ENCODE peak calls at places on chromosomes 11 and 22, in eight cellular contexts. T, Y, N, E, H, J, Z and V are unnamed samples. For H3K4me1, the result is how much of the 10 kb centered on the place peaks cover.

GRCh38 chr11:1671658-1672057 is 25.3 kb upstream of the KRTAP5-6 start:
- ATAC-seq in Z (no peak), H (no peak), Y (no peak), N (no peak), E (no peak), T (no peak), J (no peak), V (no peak)

GRCh38 chr11:23797624-23798419 is 699.0 kb upstream of the LUZP2 start:
- ATAC-seq in Z (no peak), E (no peak), Y (no peak), J (no peak), H (no peak), T (no peak), N (no peak), V (no peak)

GRCh38 chr11:121257976-121258375 is 34.6 kb upstream of the SC5D start:
- ATAC-seq in T (no peak), E (no peak), H (no peak), Z (no peak), Y (no peak), J (no peak), N (no peak), V (no peak)

GRCh38 chr11:8068605-8069221 is 12.3 kb upstream of the TUB start:
- ATAC-seq in H (no peak), J (peak), N (no peak), E (peak), Z (peak), Y (peak), T (peak), V (peak)

GRCh38 chr22:41696714-41697113 is 2.6 kb upstream of the MEI1 start:
- ATAC-seq in H (no peak), J (peak), Y (no peak), T (peak), Z (peak), N (peak), E (peak), V (no peak)

GRCh38 chr11:95575517-95575916 is 214.1 kb downstream of the FAM76B start:
- ATAC-seq in E (no peak), J (no peak), T (no peak), Y (no peak), N (no peak), Z (no peak), H (no peak), V (no peak)

GRCh38 chr11:45385844-45386243 is 99.7 kb upstream of the SYT13 start:
- ATAC-seq in Z (no peak), H (no peak), N (no peak), J (no peak), T (no peak), E (no peak), Y (no peak), V (no peak)

GRCh38 chr11:1869427-1870325 is 16.8 kb downstream of the LSP1 start:
- ATAC-seq in N (peak), Y (no peak), Z (peak), E (peak), J (no peak), H (peak), T (peak), V (peak)

GRCh38 chr22:20206709-20207215 is 55.9 kb upstream of the CCDC188 start:
- ATAC-seq in E (peak), Y (peak), T (peak), H (peak), Z (no peak), J (peak), N (peak), V (no peak)

GRCh38 chr22:44382461-44383038 is 69.8 kb upstream of the SHISAL1 start:
- ATAC-seq in H (no peak), Y (no peak), N (no peak), E (no peak), J (no peak), Z (peak), T (no peak), V (no peak)

GRCh38 chr11:2531277-2531986 is 86.6 kb downstream of the KCNQ1 start:
- ATAC-seq in J (peak), T (peak), Y (peak), N (peak), H (peak), E (peak), Z (peak), V (peak)

GRCh38 chr22:16917144-16918003 is 90.6 kb downstream of the GAB4 start:
- ATAC-seq in N (peak), Z (peak), E (peak), T (peak), H (peak), J (peak), Y (no peak), V (peak)

GRCh38 chr11:66924272-66924671 is 33.9 kb downstream of the PC start:
- ATAC-seq in E (no peak), T (no peak), J (no peak), H (no peak), Y (no peak), N (no peak), Z (no peak), V (no peak)

GRCh38 chr22:45211435-45211834 is 29.3 kb downstream of the KIAA0930 start:
- ATAC-seq in J (no peak), E (no peak), T (no peak), Y (no peak), H (no peak), Z (no peak), N (no peak), V (no peak)

GRCh38 chr22:50146440-50147228 is 23.9 kb upstream of the PANX2 start:
- ATAC-seq in Z (peak), H (no peak), E (peak), T (peak), N (peak), Y (peak), J (no peak), V (peak)

GRCh38 chr11:44574620-44575287 is 9.3 kb downstream of the CD82 start:
- ATAC-seq in Z (no peak), E (no peak), Y (peak), N (no peak), H (no peak), T (no peak), J (peak), V (peak)

GRCh38 chr11:1827095-1827797 is 7.5 kb upstream of the SYT8 start:
- ATAC-seq in J (no peak), Z (peak), E (no peak), Y (peak), N (peak), T (peak), H (no peak), V (peak)

GRCh38 chr11:128735935-128736610 is 42.2 kb downstream of the FLI1 start:
- ATAC-seq in H (no peak), E (no peak), T (no peak), J (peak), Y (no peak), Z (no peak), N (no peak), V (no peak)

GRCh38 chr11:10641314-10642206 is 52.0 kb downstream of the IRAG1 start:
- ATAC-seq in N (no peak), J (peak), T (no peak), E (peak), Y (peak), H (no peak), Z (no peak), V (no peak)

GRCh38 chr22:20216863-20217499 is 51.1 kb downstream of the RTN4R start:
- ATAC-seq in H (no peak), Z (no peak), J (no peak), Y (peak), T (no peak), N (no peak), E (no peak), V (no peak)

GRCh38 chr22:43164636-43165035 is 13.3 kb downstream of the TSPO start:
- ATAC-seq in J (no peak), H (no peak), Y (no peak), E (no peak), Z (no peak), T (no peak), N (no peak), V (no peak)

GRCh38 chr11:104332110-104332509 is 168.2 kb upstream of the PDGFD start:
- ATAC-seq in E (no peak), H (peak), Y (no peak), J (peak), T (peak), N (no peak), Z (peak), V (no peak)
- TF ChIP-seq CTCF in E (no peak), H (peak), Y (no peak), J (peak), T (peak), N (peak), Z (peak), V (no peak)

DNA sequence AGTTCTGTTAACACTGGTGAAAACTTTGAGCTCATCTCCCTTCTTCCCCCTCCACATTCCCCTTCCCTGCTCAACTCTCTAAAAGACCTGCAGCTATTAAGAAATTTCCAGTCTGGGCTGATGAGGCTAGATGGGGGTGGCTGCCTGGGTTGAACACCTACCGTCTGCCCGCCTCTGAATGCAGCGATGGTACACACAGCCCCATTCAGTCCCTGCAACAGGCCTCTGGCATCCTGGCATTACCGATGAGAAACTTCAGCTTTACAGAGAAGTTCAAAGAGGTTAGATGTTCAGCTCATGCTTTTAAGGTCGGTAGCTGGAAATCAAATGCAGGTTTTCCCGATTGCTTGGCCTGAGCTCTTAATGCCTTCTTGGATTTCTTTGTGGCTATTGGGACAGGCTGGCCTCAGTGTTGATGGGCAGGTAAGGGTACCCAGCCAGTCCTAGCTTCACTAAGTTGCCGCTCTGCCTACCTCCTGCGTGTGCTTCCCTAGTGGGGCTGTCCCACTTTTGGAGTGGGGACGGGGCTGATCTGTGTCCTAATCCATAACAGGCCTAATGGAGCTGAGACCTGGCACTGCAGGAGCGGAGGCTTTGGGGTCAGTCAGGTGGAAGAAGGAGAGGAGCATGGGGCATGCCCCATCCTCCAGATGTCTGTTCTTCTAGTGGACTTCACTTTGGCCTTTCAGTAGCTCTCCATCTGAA is 49.1 kb downstream of the ZBTB16 start:
- ATAC-seq in Y (no peak), E (no peak), T (no peak), H (no peak), J (no peak), Z (no peak), N (no peak), V (no peak)
- H3K4me1 ChIP-seq in Y (half or more), E (under half), T (under half), H (under half), J (under half), Z (under half), N (under half), V (half or more)

GRCh38 chr11:92843455-92843854 is 126.0 kb upstream of the MTNR1B start:
- ATAC-seq in Y (no peak), E (no peak), J (no peak), T (no peak), Z (no peak), N (no peak), H (no peak), V (no peak)
- TF ChIP-seq POLR2AphosphoS5 in Y (no peak), E (no peak), J (no peak), T (no peak), Z (no peak), N (no peak), H (no peak), V (no peak)

GRCh38 chr11:72609045-72609444 is 65.2 kb downstream of the PDE2A start:
- ATAC-seq in N (no peak), E (peak), J (peak), Z (peak), H (peak), T (peak), Y (no peak), V (no peak)
- TF ChIP-seq CTCF in N (no peak), E (peak), J (peak), Z (peak), H (peak), T (peak), Y (no peak), V (no peak)

GRCh38 chr11:47136327-47136726 is 40.4 kb downstream of the ARFGAP2 start:
- ATAC-seq in Y (no peak), Z (no peak), J (no peak), E (no peak), N (no peak), H (no peak), T (no peak), V (no peak)

GRCh38 chr11:47136921-47137320 is 39.8 kb downstream of the ARFGAP2 start:
- ATAC-seq in Y (no peak), J (no peak), Z (no peak), H (no peak), E (no peak), T (no peak), N (no peak), V (no peak)

GRCh38 chr11:47132981-47133380 is 43.7 kb downstream of the ARFGAP2 start:
- ATAC-seq in H (no peak), N (no peak), Z (no peak), E (peak), J (no peak), T (no peak), Y (no peak), V (no peak)

GRCh38 chr11:47139878-47140277 is 36.8 kb downstream of the ARFGAP2 start:
- ATAC-seq in J (no peak), H (no peak), E (no peak), Y (no peak), T (no peak), Z (no peak), N (no peak), V (no peak)

GRCh38 chr11:47137476-47137875 is 39.2 kb downstream of the ARFGAP2 start:
- ATAC-seq in Y (no peak), J (no peak), Z (no peak), E (no peak), N (no peak), T (no peak), H (no peak), V (no peak)
- H3K4me1 ChIP-seq in Y (under half), J (under half), Z (under half), E (under half), N (under half), T (under half), H (under half), V (under half)

GRCh38 chr22:36761553-36762240 is 14.2 kb downstream of the IFT27 start:
- ATAC-seq in T (no peak), Y (no peak), H (no peak), E (no peak), Z (no peak), J (no peak), N (no peak), V (no peak)

GRCh38 chr22:36763576-36763975 is 12.3 kb downstream of the IFT27 start:
- ATAC-seq in N (no peak), H (no peak), Z (no peak), J (no peak), Y (peak), T (no peak), E (no peak), V (no peak)

GRCh38 chr22:36764060-36764459 is 11.9 kb downstream of the IFT27 start:
- ATAC-seq in N (no peak), T (no peak), J (no peak), H (no peak), E (no peak), Z (no peak), Y (no peak), V (no peak)

GRCh38 chr22:36764641-36765040 is 11.3 kb downstream of the IFT27 start:
- ATAC-seq in T (no peak), J (no peak), H (no peak), Y (no peak), E (no peak), N (no peak), Z (no peak), V (no peak)

DNA sequence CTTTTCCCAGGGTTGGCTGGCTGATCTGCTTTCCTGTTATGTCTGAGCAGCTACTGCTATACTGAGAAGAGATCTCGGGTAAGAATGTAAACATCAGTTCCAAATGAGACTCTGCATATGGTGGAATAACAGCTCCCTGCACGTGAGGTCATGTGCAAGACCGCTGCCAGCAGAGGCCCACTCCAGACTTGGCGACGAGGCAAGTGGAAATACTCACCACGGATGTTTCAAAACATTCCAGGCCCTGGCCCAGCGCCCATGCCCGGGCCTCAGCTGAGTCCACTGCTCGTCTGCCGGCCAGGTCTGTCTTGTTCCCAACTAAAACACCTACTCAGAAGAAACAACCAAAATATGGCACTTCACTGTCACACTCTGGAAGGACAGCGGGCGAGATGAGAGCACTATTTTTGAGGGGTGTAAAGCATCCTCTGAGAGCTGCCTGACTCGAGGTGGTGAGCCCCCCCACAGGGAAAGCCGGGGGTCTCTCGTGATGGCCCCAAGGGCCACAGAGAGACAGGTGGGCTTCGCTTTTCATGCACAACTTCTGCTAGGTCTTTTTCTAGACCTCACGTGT is 13.1 kb downstream of the IFT27 start:
- ATAC-seq in Z (no peak), J (no peak), T (no peak), H (no peak), Y (peak), N (no peak), E (no peak), V (peak)
- TF ChIP-seq POLR2AphosphoS5 in Z (no peak), J (no peak), T (no peak), H (no peak), Y (no peak), N (no peak), E (no peak), V (peak)